ENCODE peak calls at places on chromosomes 2 and 18, in seven cellular contexts. C is HFF-Myc; Z is LHCN-M2; P is astrocyte of the spinal cord; A is activated CD4-positive, CD25-positive, alpha-beta regulatory T cell treated with anti-CD3 and anti-CD28 coated beads, Interleukin-2, amount 50 U/mL, for 72 hours; T is type B pancreatic cell; Q is IMR-90. Y is an unnamed sample.

GRCh38 chr18:77164762-77165485 is 32.3 kb upstream of the MBP start:
- DNase-seq in C (no peak), Z (no peak), P (no peak), A (no peak), T (no peak), Q (no peak), Y (no peak)

GRCh38 chr2:53575606-53576360 is 191.8 kb upstream of the CHAC2 start:
- DNase-seq in C (no peak), Z (peak; percentile 25), P (no peak), A (no peak), T (no peak), Q (peak; percentile 11), Y (peak; percentile 16)

GRCh38 chr2:240227538-240228428 is 87.3 kb upstream of the OTOS start:
- DNase-seq in C (no peak), Z (no peak), P (no peak), A (peak; percentile 21), T (no peak), Q (no peak), Y (no peak)

GRCh38 chr2:71849603-71850305 is 297.9 kb downstream of the CYP26B1 start:
- DNase-seq in C (no peak), Z (no peak), P (no peak), A (no peak), T (no peak), Q (no peak), Y (no peak)

GRCh38 chr2:178205853-178206516 is 11.7 kb downstream of the OSBPL6 start:
- DNase-seq in C (no peak), Z (peak; percentile 82), P (peak; percentile 84), A (no peak), T (no peak), Q (peak; percentile 80), Y (peak; percentile 65)

GRCh38 chr2:190615555-190616200 is 33.2 kb upstream of the NAB1 start:
- DNase-seq in C (no peak), Z (no peak), P (no peak), A (no peak), T (no peak), Q (no peak), Y (no peak)

GRCh38 chr2:187988348-187988747 is 303.3 kb upstream of the GULP1 start:
- DNase-seq in C (no peak), Z (no peak), P (no peak), A (no peak), T (no peak), Q (no peak), Y (no peak)

GRCh38 chr2:85444629-85445028 is 26.1 kb downstream of the SH2D6 start:
- DNase-seq in C (no peak), Z (peak; percentile 54), P (peak; percentile 23), A (no peak), T (no peak), Q (peak; percentile 56), Y (no peak)

GRCh38 chr2:17520761-17521160 is 2.5 kb upstream of the RAD51AP2 start:
- DNase-seq in C (no peak), Z (no peak), P (no peak), A (no peak), T (no peak), Q (no peak), Y (no peak)

GRCh38 chr18:38460657-38461056 is 895.1 kb upstream of the CELF4 start:
- DNase-seq in C (no peak), Z (no peak), P (no peak), A (no peak), T (no peak), Q (no peak), Y (no peak)

GRCh38 chr2:46284812-46285211 is 12.4 kb upstream of the EPAS1 start:
- DNase-seq in C (no peak), Z (no peak), P (no peak), A (no peak), T (no peak), Q (no peak), Y (no peak)

GRCh38 chr2:229731916-229732315 is 17.6 kb upstream of the DNER start:
- DNase-seq in C (peak; percentile 56), Z (peak; percentile 47), P (peak; percentile 69), A (no peak), T (no peak), Q (peak; percentile 17), Y (peak; percentile 53)

GRCh38 chr2:113962692-113963480 is 73.0 kb downstream of the ACTR3 start:
- DNase-seq in C (no peak), Z (peak; percentile 75), P (peak; percentile 60), A (no peak), T (no peak), Q (peak; percentile 87), Y (peak; percentile 53)

GRCh38 chr2:152924722-152925121 is 206.3 kb downstream of the ARL6IP6 start:
- DNase-seq in C (no peak), Z (peak; percentile 1), P (peak; percentile 0), A (no peak), T (no peak), Q (no peak), Y (no peak)

GRCh38 chr2:17309186-17309585 is 209.1 kb downstream of the RAD51AP2 start:
- DNase-seq in C (no peak), Z (no peak), P (no peak), A (no peak), T (no peak), Q (no peak), Y (no peak)

GRCh38 chr2:144429396-144430112 is 90.4 kb downstream of the ZEB2 start:
- DNase-seq in C (no peak), Z (no peak), P (no peak), A (no peak), T (no peak), Q (no peak), Y (no peak)

GRCh38 chr2:136129601-136130000 is 11.7 kb upstream of the CXCR4 start:
- DNase-seq in C (no peak), Z (no peak), P (no peak), A (no peak), T (no peak), Q (no peak), Y (no peak)

GRCh38 chr2:179995735-179996134 is 11.4 kb downstream of the CWC22 start:
- DNase-seq in C (no peak), Z (no peak), P (no peak), A (no peak), T (no peak), Q (no peak), Y (no peak)

GRCh38 chr18:3265564-3266033 is 3.7 kb downstream of the MYL12B start:
- DNase-seq in C (no peak), Z (no peak), P (no peak), A (no peak), T (no peak), Q (peak; percentile 75), Y (no peak)

GRCh38 chr2:163711244-163711643 is 24.6 kb downstream of the FIGN start:
- DNase-seq in C (no peak), Z (no peak), P (no peak), A (no peak), T (no peak), Q (no peak), Y (no peak)

GRCh38 chr2:127638361-127639110 is 7.4 kb upstream of the GPR17 start:
- DNase-seq in C (no peak), Z (no peak), P (peak; percentile 21), A (no peak), T (no peak), Q (no peak), Y (no peak)

GRCh38 chr2:217942731-217943335 is 60.0 kb downstream of the TNS1 start:
- DNase-seq in C (no peak), Z (peak; percentile 63), P (no peak), A (no peak), T (no peak), Q (no peak), Y (no peak)

GRCh38 chr18:9827856-9828793 is 57.6 kb upstream of the TXNDC2 start:
- DNase-seq in C (peak; percentile 98), Z (peak; percentile 93), P (peak; percentile 99), A (no peak), T (no peak), Q (peak; percentile 100), Y (peak; percentile 99)

GRCh38 chr2:85911836-85912692 is 23.3 kb upstream of the ST3GAL5 start:
- DNase-seq in C (no peak), Z (peak; percentile 93), P (peak; percentile 59), A (no peak), T (no peak), Q (peak; percentile 85), Y (peak; percentile 61)

GRCh38 chr2:19649785-19650380 is 251.9 kb downstream of the TTC32 start:
- DNase-seq in C (peak; percentile 87), Z (peak; percentile 98), P (peak; percentile 98), A (no peak), T (no peak), Q (peak; percentile 100), Y (peak; percentile 99)

GRCh38 chr2:174827371-174828369 is 63.4 kb upstream of the CHRNA1 start:
- DNase-seq in C (no peak), Z (no peak), P (peak; percentile 32), A (no peak), T (no peak), Q (peak; percentile 49), Y (no peak)

GRCh38 chr2:96325884-96326255 is 753 bp downstream of the ITPRIPL1 start:
- DNase-seq in C (no peak), Z (no peak), P (no peak), A (no peak), T (no peak), Q (no peak), Y (no peak)

GRCh38 chr2:168798076-168798887 is 4.2 kb upstream of the NOSTRIN start:
- DNase-seq in C (no peak), Z (no peak), P (no peak), A (no peak), T (no peak), Q (no peak), Y (peak; percentile 28)

GRCh38 chr18:33804258-33804657 is 226.2 kb downstream of the ASXL3 start:
- DNase-seq in C (peak; percentile 3), Z (peak; percentile 1), P (peak; percentile 65), A (no peak), T (no peak), Q (peak; percentile 63), Y (peak; percentile 32)

GRCh38 chr18:48878471-48878870 is 72.3 kb downstream of the SMAD7 start:
- DNase-seq in C (no peak), Z (no peak), P (no peak), A (no peak), T (no peak), Q (no peak), Y (no peak)

GRCh38 chr2:230627806-230628724 is 84.6 kb upstream of the CAB39 start:
- DNase-seq in C (peak; percentile 67), Z (no peak), P (peak; percentile 56), A (no peak), T (no peak), Q (peak; percentile 78), Y (peak; percentile 73)

GRCh38 chr18:58727776-58728500 is 56.7 kb downstream of the MALT1 start:
- DNase-seq in C (no peak), Z (peak; percentile 3), P (peak; percentile 34), A (no peak), T (no peak), Q (peak; percentile 56), Y (peak; percentile 5)

GRCh38 chr18:22591231-22591630 is 173.5 kb upstream of the CTAGE1 start:
- DNase-seq in C (no peak), Z (no peak), P (peak; percentile 92), A (no peak), T (no peak), Q (peak; percentile 62), Y (peak; percentile 93)

GRCh38 chr2:213022987-213023386 is 128.4 kb downstream of the IKZF2 start:
- DNase-seq in C (no peak), Z (no peak), P (no peak), A (no peak), T (no peak), Q (no peak), Y (no peak)